ENCODE peak calls at places on chromosomes 3 and 15, in ten cellular contexts. X is nephron progenitor cell; M is CD4-positive, CD25-positive, alpha-beta regulatory T cell; U is activated CD8-positive, alpha-beta memory T cell treated with anti-CD3 and anti-CD28 coated beads for 48 hours; N is ELR; I is sciatic nerve; W is stimulated activated CD8-positive, alpha-beta memory T cell treated with anti-CD3 and anti-CD28 coated beads, Interleukin-7, amount 100 ng/mL, for 4 hours; L is amniotic epithelial cell; E is neural crest cell; K is cardiac muscle cell. J is an unnamed sample.
A peak's percentile ranks its signal among the peaks of the same experiment; 100 is the strongest.

GRCh38 chr3:179652467-179653105 is at the start of gene USP13:
- DNase-seq in X (peak; percentile 80), M (peak; percentile 43), U (peak; percentile 20), N (peak; percentile 87), I (peak; percentile 74), W (peak; percentile 59), L (peak; percentile 78), E (peak; percentile 71), K (peak; percentile 91), J (peak; percentile 87)

GRCh38 chr3:157594413-157594812 is 91.2 kb upstream of the VEPH1 start:
- DNase-seq in X (no peak), M (no peak), U (no peak), N (peak; percentile 6), I (no peak), W (no peak), L (no peak), E (no peak), K (no peak), J (no peak)

GRCh38 chr15:39874890-39875549 is 45.0 kb downstream of the GPR176 start:
- DNase-seq in X (peak; percentile 7), M (no peak), U (no peak), N (peak; percentile 49), I (no peak), W (no peak), L (peak; percentile 65), E (peak; percentile 3), K (peak; percentile 40), J (peak; percentile 51)

GRCh38 chr3:126916546-126916945 is 66.4 kb upstream of the PLXNA1 start:
- DNase-seq in X (no peak), M (no peak), U (no peak), N (no peak), I (no peak), W (no peak), L (no peak), E (no peak), K (no peak), J (no peak)

GRCh38 chr15:92393287-92393993 is at the start of gene ST8SIA2:
- DNase-seq in X (peak; percentile 87), M (no peak), U (no peak), N (no peak), I (no peak), W (no peak), L (no peak), E (peak; percentile 76), K (peak; percentile 85), J (peak; percentile 88)

GRCh38 chr3:120446891-120447668 is 3.7 kb downstream of the FSTL1 start:
- DNase-seq in X (no peak), M (no peak), U (no peak), N (no peak), I (no peak), W (no peak), L (no peak), E (no peak), K (no peak), J (peak; percentile 20)

GRCh38 chr3:187066228-187066995 is 72.9 kb downstream of the RPL39L start:
- DNase-seq in X (peak; percentile 12), M (no peak), U (no peak), N (peak; percentile 67), I (no peak), W (peak; percentile 24), L (peak; percentile 54), E (no peak), K (peak; percentile 60), J (peak; percentile 17)

GRCh38 chr3:72903004-72903403 is 15.2 kb downstream of the GXYLT2 start:
- DNase-seq in X (no peak), M (no peak), U (no peak), N (peak; percentile 94), I (no peak), W (no peak), L (peak; percentile 96), E (no peak), K (no peak), J (no peak)

J was measured in retina.